ENCODE peak calls at places on chromosomes 16 and 17, in five cellular contexts. O is K562, W is HCT116, V is GM12878, S is HepG2. C is an unnamed sample.

GRCh38 chr17:30717290-30718098 is 107.0 kb downstream of the CRLF3 start:
- DNase-seq in O (no peak), W (no peak), V (no peak), S (no peak), C (no peak)

GRCh38 chr17:77444653-77445029 is 303.9 kb downstream of the SEC14L1 start:
- DNase-seq in O (peak; percentile 50), W (no peak), V (peak; percentile 81), S (no peak), C (no peak)

GRCh38 chr16:57383276-57384247 is 11.3 kb downstream of the CX3CL1 start:
- DNase-seq in O (no peak), W (no peak), V (no peak), S (peak; percentile 44), C (no peak)

GRCh38 chr17:21167303-21167702 is 40.5 kb downstream of the DHRS7B start:
- DNase-seq in O (no peak), W (no peak), V (no peak), S (no peak), C (no peak)

GRCh38 chr17:14813649-14814048 is 451.5 kb downstream of the PMP22 start:
- DNase-seq in O (peak; percentile 47), W (no peak), V (no peak), S (peak; percentile 36), C (peak; percentile 95)

GRCh38 chr16:77359065-77359502 is 75.8 kb downstream of the ADAMTS18 start:
- DNase-seq in O (no peak), W (no peak), V (no peak), S (peak; percentile 96), C (no peak)

GRCh38 chr17:245020-245419 is 63.6 kb upstream of the DOC2B start:
- DNase-seq in O (no peak), W (no peak), V (no peak), S (no peak), C (no peak)

GRCh38 chr16:4693956-4694663 is 748 bp downstream of the NUDT16L1 start:
- DNase-seq in O (peak; percentile 74), W (no peak), V (no peak), S (no peak), C (peak; percentile 70)

GRCh38 chr17:37239690-37240344 is 136.0 kb upstream of the C17orf78 start:
- DNase-seq in O (peak; percentile 20), W (peak; percentile 3), V (no peak), S (peak; percentile 8), C (peak; percentile 33)

GRCh38 chr17:36722121-36722902 is 120.9 kb downstream of the MRM1 start:
- DNase-seq in O (peak; percentile 98), W (no peak), V (no peak), S (no peak), C (peak; percentile 64)

GRCh38 chr17:36978810-36979584 is 30.2 kb downstream of the AATF start:
- DNase-seq in O (no peak), W (no peak), V (no peak), S (no peak), C (no peak)

GRCh38 chr16:66286527-66286926 is 80.0 kb upstream of the CDH5 start:
- DNase-seq in O (no peak), W (no peak), V (no peak), S (no peak), C (no peak)

GRCh38 chr16:2432286-2432685 is 3.0 kb downstream of the CCNF start:
- DNase-seq in O (no peak), W (no peak), V (no peak), S (no peak), C (no peak)

GRCh38 chr16:19375561-19376158 is 42.0 kb upstream of the TMC5 start:
- DNase-seq in O (peak; percentile 70), W (peak; percentile 60), V (peak; percentile 28), S (peak; percentile 60), C (peak; percentile 67)

GRCh38 chr16:6862058-6862457 is 470.6 kb upstream of the RBFOX1 start:
- DNase-seq in O (no peak), W (no peak), V (no peak), S (no peak), C (no peak)

GRCh38 chr17:21375757-21376584 is at the start of gene KCNJ12:
- DNase-seq in O (no peak), W (no peak), V (no peak), S (no peak), C (peak; percentile 82)

GRCh38 chr16:1631931-1632637 is 19.9 kb downstream of the CRAMP1 start:
- DNase-seq in O (no peak), W (no peak), V (no peak), S (no peak), C (no peak)

GRCh38 chr16:11326084-11326736 is 19.0 kb upstream of the RMI2 start:
- DNase-seq in O (no peak), W (no peak), V (no peak), S (no peak), C (no peak)

GRCh38 chr17:66944365-66945203 is 19.9 kb upstream of the CACNG4 start:
- DNase-seq in O (no peak), W (no peak), V (no peak), S (no peak), C (peak; percentile 50)

GRCh38 chr17:31064707-31065106 is 30.1 kb upstream of the NF1 start:
- DNase-seq in O (no peak), W (no peak), V (no peak), S (no peak), C (no peak)

GRCh38 chr16:84479716-84480450 is 24.6 kb downstream of the MEAK7 start:
- DNase-seq in O (no peak), W (no peak), V (no peak), S (no peak), C (no peak)

GRCh38 chr17:3712811-3713463 is 10.8 kb upstream of the HASPIN start:
- DNase-seq in O (no peak), W (no peak), V (peak; percentile 37), S (no peak), C (no peak)

GRCh38 chr16:54921229-54921824 is 9.3 kb upstream of the IRX5 start:
- DNase-seq in O (no peak), W (no peak), V (no peak), S (no peak), C (no peak)

GRCh38 chr16:49625311-49626035 is 230.4 kb downstream of the ZNF423 start:
- DNase-seq in O (no peak), W (no peak), V (no peak), S (no peak), C (no peak)

GRCh38 chr17:80122026-80122575 is 20.7 kb downstream of the GAA start:
- DNase-seq in O (no peak), W (no peak), V (no peak), S (no peak), C (no peak)

GRCh38 chr17:21285164-21286065 is 904 bp downstream of the MAP2K3 start:
- DNase-seq in O (no peak), W (no peak), V (no peak), S (no peak), C (no peak)

GRCh38 chr17:9232591-9233270 is 211.4 kb downstream of the NTN1 start:
- DNase-seq in O (no peak), W (no peak), V (no peak), S (no peak), C (no peak)

GRCh38 chr17:1559047-1559742 is 3.4 kb downstream of the PITPNA start:
- DNase-seq in O (no peak), W (no peak), V (no peak), S (no peak), C (no peak)

GRCh38 chr17:16486373-16487250 is 5.4 kb downstream of the LRRC75A start:
- DNase-seq in O (no peak), W (no peak), V (no peak), S (no peak), C (peak; percentile 84)

GRCh38 chr17:61403846-61404701 is 4.4 kb downstream of the TBX2 start:
- DNase-seq in O (no peak), W (no peak), V (no peak), S (no peak), C (peak; percentile 48)

GRCh38 chr16:88905563-88905962 is 39.1 kb upstream of the PABPN1L start:
- DNase-seq in O (peak; percentile 94), W (no peak), V (no peak), S (no peak), C (peak; percentile 81)

GRCh38 chr17:75817571-75817970 is 26.6 kb downstream of the UNC13D start:
- DNase-seq in O (no peak), W (no peak), V (no peak), S (no peak), C (no peak)
- TF ChIP-seq REST in O (no peak), W (no peak), V (no peak), S (no peak), C (no peak)

DNA sequence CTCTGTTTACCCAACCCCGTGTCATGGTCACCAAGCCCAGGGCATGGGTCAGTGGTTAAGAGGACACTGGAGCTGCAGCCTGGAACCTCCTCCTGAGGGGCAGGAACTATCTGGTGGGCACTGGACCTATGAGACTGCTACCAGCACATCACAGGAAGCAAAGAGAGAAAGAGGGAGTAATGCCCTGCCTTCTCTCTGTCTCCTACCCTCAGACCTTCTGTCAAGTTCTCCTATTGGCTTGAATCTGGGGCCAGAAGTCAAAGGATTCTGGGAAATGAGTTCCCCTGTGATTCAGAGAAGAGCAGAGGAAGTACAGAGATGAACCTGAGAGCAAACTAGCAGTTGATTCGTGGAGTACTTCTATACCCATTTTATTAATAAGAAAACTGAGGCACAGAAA is 123.0 kb upstream of the GNAO1 start:
- DNase-seq in O (no peak), W (no peak), V (no peak), S (no peak), C (no peak)
- TF ChIP-seq EZH2 in O (no peak), W (no peak), V (no peak), S (no peak), C (no peak)

GRCh38 chr17:82944990-82945389 is 105.2 kb upstream of the ZNF750 start:
- DNase-seq in O (no peak), W (no peak), V (no peak), S (no peak), C (no peak)

GRCh38 chr17:82943751-82944150 is 103.9 kb upstream of the ZNF750 start:
- DNase-seq in O (no peak), W (no peak), V (no peak), S (no peak), C (no peak)

GRCh38 chr17:82941021-82942001 is 101.5 kb upstream of the ZNF750 start:
- DNase-seq in O (no peak), W (no peak), V (no peak), S (no peak), C (no peak)

GRCh38 chr17:82942166-82943130 is 102.6 kb upstream of the ZNF750 start:
- DNase-seq in O (no peak), W (no peak), V (no peak), S (no peak), C (no peak)

GRCh38 chr17:82943339-82943738 is 103.5 kb upstream of the ZNF750 start:
- DNase-seq in O (no peak), W (no peak), V (no peak), S (no peak), C (no peak)
- H3K36me3 ChIP-seq in O (peaks cover 62% of the 10 kb centered on the region), W (peaks cover 10% of the 10 kb centered on the region), V (peaks cover 11% of the 10 kb centered on the region), S (peaks cover 58% of the 10 kb centered on the region), C (peaks cover 25% of the 10 kb centered on the region)

DNA sequence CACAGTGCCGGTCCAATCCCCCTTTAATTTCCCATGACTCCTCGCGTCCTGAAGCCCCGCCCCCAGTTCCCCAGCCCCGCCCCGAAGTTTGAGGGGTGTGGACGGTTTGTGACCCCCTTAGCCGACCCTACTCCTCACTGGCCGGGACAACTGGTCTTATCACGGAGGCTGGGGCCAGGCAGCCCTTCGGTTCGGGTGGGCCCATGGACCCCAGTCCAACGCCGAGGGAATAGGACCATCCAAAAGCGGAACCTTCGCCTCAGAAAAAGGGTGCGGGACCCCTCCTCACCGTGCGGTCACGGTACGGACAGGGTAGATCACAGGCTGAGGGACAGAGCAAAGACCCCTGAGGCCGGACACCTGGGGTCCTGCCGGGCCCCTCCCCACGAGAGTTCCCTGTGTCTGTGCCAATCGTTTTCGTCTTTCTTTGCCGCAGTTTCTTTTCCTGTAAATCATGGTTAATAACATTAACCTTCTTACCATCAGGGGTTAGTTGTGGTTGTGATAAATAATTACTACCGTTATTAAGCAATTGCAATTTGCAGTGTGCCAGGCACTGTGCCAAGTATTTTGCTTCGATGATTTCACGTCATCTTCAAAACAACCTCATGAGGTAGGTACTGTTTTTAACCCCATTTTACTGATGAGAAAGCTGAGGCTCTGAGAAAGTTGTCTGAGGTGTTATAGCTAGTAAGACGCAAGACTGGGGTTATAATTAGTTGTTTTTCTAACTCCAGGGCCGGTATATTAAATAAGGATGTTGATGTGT is 543 bp downstream of the TMUB2 start:
- DNase-seq in O (peak; percentile 85), W (no peak), V (no peak), S (no peak), C (peak; percentile 74)
- TF ChIP-seq REST in O (no peak), W (no peak), V (no peak), S (no peak), C (no peak)